ENCODE peak calls at places on chromosomes 12 and 14, in ten cellular contexts. N is CD4-positive, alpha-beta T cell; C is ovary; J is heart left ventricle; Z is omental fat pad; W is tibial artery; R is mucosa of descending colon; X is lower leg skin; P is left lung; E is H9. B is an unnamed sample.

GRCh38 chr14:102493096-102493495 is 16.5 kb downstream of the ANKRD9 start:
- DNase-seq in R (peak; percentile 17), N (no peak), W (no peak), J (no peak), P (no peak), E (no peak), C (peak; percentile 62), Z (no peak), X (no peak), B (no peak)

GRCh38 chr14:50980451-50980850 is 36.2 kb upstream of the PYGL start:
- DNase-seq in J (no peak), W (no peak), Z (no peak), N (no peak), P (no peak), E (no peak), R (no peak), C (no peak), X (no peak), B (no peak)

GRCh38 chr14:92603309-92604257 is 90.0 kb downstream of the RIN3 start:
- DNase-seq in J (peak; percentile 50), W (peak; percentile 51), E (no peak), X (no peak), Z (no peak), P (no peak), C (peak; percentile 25), N (peak; percentile 45), R (no peak), B (no peak)

GRCh38 chr12:48979602-48980388 is 1.7 kb downstream of the WNT1 start:
- DNase-seq in P (no peak), W (no peak), X (no peak), J (no peak), N (no peak), Z (no peak), C (no peak), E (peak; percentile 58), R (peak; percentile 64), B (no peak)

GRCh38 chr14:38522724-38523123 is 266.8 kb upstream of the CLEC14A start:
- DNase-seq in Z (no peak), R (no peak), N (no peak), W (no peak), X (no peak), J (no peak), C (no peak), P (peak; percentile 32), E (no peak), B (no peak)

GRCh38 chr14:96138241-96138640 is 66.4 kb upstream of the BDKRB2 start:
- DNase-seq in Z (no peak), P (no peak), R (no peak), X (no peak), N (no peak), C (no peak), J (no peak), E (no peak), W (no peak), B (no peak)

GRCh38 chr14:70856851-70857498 is 47.7 kb upstream of the MAP3K9 start:
- DNase-seq in E (no peak), W (no peak), N (no peak), X (no peak), R (no peak), Z (no peak), J (no peak), P (no peak), C (no peak), B (no peak)

GRCh38 chr12:12441051-12441807 is 84.4 kb downstream of the BORCS5 start:
- DNase-seq in P (no peak), X (no peak), J (no peak), N (no peak), C (no peak), E (no peak), Z (no peak), R (no peak), W (no peak), B (no peak)

DNA sequence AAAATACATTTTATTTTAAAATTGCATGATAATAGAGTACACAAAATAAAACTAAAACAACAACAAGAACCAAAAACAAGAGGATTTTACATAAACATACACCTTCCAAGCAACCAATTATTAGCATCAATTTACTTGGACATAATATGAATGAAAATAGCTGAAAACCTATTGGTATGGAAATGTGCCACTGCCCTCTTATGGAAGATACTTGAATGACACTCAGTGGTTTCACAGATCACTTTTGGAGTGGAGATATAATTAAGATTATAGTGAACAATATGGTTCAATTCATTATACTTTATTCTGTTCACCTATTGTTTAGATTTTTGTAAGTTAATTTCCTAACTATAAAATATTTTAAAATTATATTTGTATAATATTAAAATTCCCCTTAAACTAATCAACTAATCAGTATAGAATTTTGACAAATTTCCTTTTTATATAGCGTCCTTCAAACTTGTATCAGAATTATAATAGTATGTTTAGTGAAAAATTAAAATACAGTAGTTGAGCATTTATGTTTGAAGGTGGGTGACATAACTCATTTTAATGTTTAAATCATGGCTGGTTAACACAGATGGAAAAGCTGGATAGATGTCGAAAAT is 70.1 kb downstream of the SLC6A15 start:
- DNase-seq in P (no peak), X (no peak), R (no peak), E (no peak), W (no peak), N (no peak), J (no peak), Z (no peak), C (no peak), B (peak; percentile 5)
- TF ChIP-seq CTCF in P (peak; percentile 56), X (no peak), R (peak; percentile 23), E (peak; percentile 93), W (peak; percentile 45), N (peak; percentile 52), J (peak; percentile 43), Z (no peak), C (no peak), B (peak; percentile 85)

DNA sequence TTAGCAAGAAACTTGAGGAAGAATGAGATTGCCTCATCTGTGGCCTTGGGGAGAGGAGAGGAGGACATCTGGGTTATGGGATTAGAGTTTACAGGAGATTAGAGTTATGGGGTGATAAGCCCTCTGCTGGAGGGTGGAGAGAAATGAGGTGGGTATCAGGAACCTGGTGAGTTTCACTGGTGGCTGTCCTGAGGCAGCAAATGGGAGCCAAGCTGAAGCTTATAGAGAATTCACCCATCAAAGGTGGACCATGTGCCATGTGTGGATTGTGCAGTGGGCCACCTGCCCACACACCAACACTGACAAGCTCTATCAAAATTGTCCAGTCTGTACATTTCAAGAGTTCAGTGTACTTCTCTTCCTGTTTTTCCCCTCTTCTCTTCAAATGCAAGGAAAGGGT is 135.3 kb downstream of the AEBP2 start:
- DNase-seq in R (no peak), N (no peak), E (no peak), X (no peak), J (no peak), W (no peak), Z (no peak), C (no peak), P (no peak), B (no peak)
- TF ChIP-seq CTCF in R (no peak), N (no peak), E (peak; percentile 47), X (no peak), J (no peak), W (no peak), Z (no peak), C (no peak), P (no peak), B (peak; percentile 23)

GRCh38 chr12:27431185-27431584 is 15.4 kb upstream of the SMCO2 start:
- DNase-seq in C (no peak), E (no peak), J (no peak), N (no peak), P (no peak), R (no peak), Z (no peak), X (no peak), W (no peak), B (no peak)

GRCh38 chr12:27436029-27436428 is 10.5 kb upstream of the SMCO2 start:
- DNase-seq in Z (no peak), X (no peak), R (no peak), W (no peak), J (no peak), E (peak; percentile 70), P (no peak), C (no peak), N (no peak), B (no peak)

GRCh38 chr12:27437839-27438238 is 8.7 kb upstream of the SMCO2 start:
- DNase-seq in W (no peak), X (no peak), R (no peak), E (no peak), P (no peak), C (no peak), Z (no peak), J (no peak), N (no peak), B (no peak)

GRCh38 chr12:27436768-27437167 is 9.8 kb upstream of the SMCO2 start:
- DNase-seq in N (no peak), R (no peak), W (no peak), P (no peak), C (no peak), E (no peak), X (no peak), J (no peak), Z (no peak), B (no peak)

GRCh38 chr12:27434673-27435565 is 11.6 kb upstream of the SMCO2 start:
- DNase-seq in R (no peak), P (no peak), Z (no peak), C (no peak), E (no peak), J (no peak), X (no peak), N (peak; percentile 1), W (no peak), B (no peak)
- TF ChIP-seq CTCF in R (peak; percentile 20), P (peak; percentile 61), Z (no peak), C (no peak), E (peak; percentile 55), J (peak; percentile 67), X (no peak), N (peak; percentile 47), W (peak; percentile 36), B (peak; percentile 49)

GRCh38 chr14:103508521-103508920 is 14.1 kb downstream of the CKB start:
- DNase-seq in J (no peak), N (no peak), P (peak; percentile 6), R (no peak), C (no peak), W (no peak), E (no peak), X (no peak), Z (no peak), B (no peak)

GRCh38 chr14:103509864-103510263 is 12.8 kb downstream of the CKB start:
- DNase-seq in J (no peak), Z (no peak), P (peak; percentile 16), N (no peak), R (no peak), W (no peak), E (no peak), C (no peak), X (peak; percentile 64), B (peak; percentile 6)

GRCh38 chr14:103508930-103509329 is 13.7 kb downstream of the CKB start:
- DNase-seq in N (no peak), P (peak; percentile 5), X (no peak), J (no peak), C (no peak), E (no peak), W (no peak), Z (no peak), R (no peak), B (no peak)

GRCh38 chr14:103511022-103511693 is 11.5 kb downstream of the CKB start:
- DNase-seq in J (no peak), Z (peak; percentile 15), E (no peak), C (no peak), R (no peak), X (peak; percentile 80), N (no peak), W (no peak), P (peak; percentile 29), B (peak; percentile 11)

DNA sequence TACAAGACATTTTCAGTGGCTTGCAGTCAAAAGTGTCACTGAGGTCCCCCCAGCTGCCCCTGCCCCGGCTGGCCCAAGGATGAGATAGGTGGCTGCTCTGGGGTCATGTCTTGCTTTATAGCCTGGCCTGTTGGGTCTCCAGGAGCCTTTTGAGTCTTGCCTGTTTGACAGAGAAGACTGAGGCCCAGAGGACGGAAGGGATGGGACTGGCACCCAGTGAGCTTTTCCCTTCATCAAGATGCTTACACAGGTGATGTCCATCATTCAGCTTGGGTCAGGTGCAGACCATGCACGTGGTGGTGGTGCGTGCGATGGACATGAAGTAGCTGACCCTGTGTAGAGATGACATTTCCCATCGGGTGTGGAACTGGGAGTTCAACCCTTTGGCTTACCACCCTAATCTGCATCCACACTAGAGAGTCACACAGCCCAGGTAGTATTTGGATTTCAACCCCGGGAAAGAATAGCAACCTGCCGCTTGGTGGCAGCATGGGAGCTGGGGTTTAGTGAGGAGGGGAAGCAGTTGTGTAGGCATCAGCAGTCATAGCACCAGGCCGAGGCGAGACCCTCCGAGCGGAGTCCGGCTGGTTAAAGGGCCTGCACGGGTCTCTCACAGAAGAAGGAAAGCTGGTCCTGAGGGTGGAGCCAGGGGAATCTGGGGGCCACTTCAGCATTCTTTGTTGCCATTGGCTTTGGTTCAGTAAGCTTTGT is 12.2 kb downstream of the CKB start:
- DNase-seq in J (no peak), C (no peak), N (no peak), E (no peak), Z (no peak), R (no peak), X (no peak), P (peak; percentile 10), W (no peak), B (peak; percentile 7)
- TF ChIP-seq CTCF in J (no peak), C (no peak), N (no peak), E (peak; percentile 40), Z (no peak), R (no peak), X (no peak), P (no peak), W (no peak), B (no peak)